ENCODE peak calls at places on chromosomes 1 and 21, in nine cellular contexts. A is activated CD4-positive, alpha-beta T cell treated with anti-CD3 and anti-CD28 coated beads for 48 hours; G is stimulated activated CD8-positive, alpha-beta memory T cell treated with anti-CD3 and anti-CD28 coated beads, Interleukin-7, amount 100 ng/mL, for 24 hours; H is activated CD4-positive, alpha-beta memory T cell treated with anti-CD3 and anti-CD28 coated beads for 36 hours; U is colonic mucosa; V is C1 segment of cervical spinal cord; Q is NAMALWA; K is H9; F is effector memory CD8-positive, alpha-beta T cell. S is an unnamed sample.

GRCh38 chr1:27137022-27137542 is 17.8 kb downstream of the SLC9A1 start:
- DNase-seq in A (peak; percentile 90), G (peak; percentile 53), H (peak; percentile 92), U (peak; percentile 60), V (no peak), Q (peak; percentile 44), K (peak; percentile 46), F (peak; percentile 73), S (no peak)

GRCh38 chr1:9121891-9122409 is 7.0 kb downstream of the GPR157 start:
- DNase-seq in A (peak; percentile 64), G (no peak), H (peak; percentile 71), U (no peak), V (no peak), Q (no peak), K (no peak), F (no peak), S (no peak)

GRCh38 chr1:79792212-79792575 is 785.7 kb upstream of the ADGRL4 start:
- DNase-seq in A (no peak), G (no peak), H (no peak), U (no peak), V (no peak), Q (no peak), K (no peak), F (no peak), S (no peak)

GRCh38 chr1:207407655-207408256 is 46.4 kb upstream of the CR2 start:
- DNase-seq in A (no peak), G (no peak), H (no peak), U (no peak), V (no peak), Q (no peak), K (no peak), F (no peak), S (peak; percentile 29)

GRCh38 chr1:78649628-78650027 is at the start of gene IFI44:
- DNase-seq in A (peak; percentile 78), G (peak; percentile 21), H (peak; percentile 85), U (peak; percentile 82), V (peak; percentile 22), Q (peak; percentile 81), K (no peak), F (peak; percentile 65), S (peak; percentile 92)

GRCh38 chr1:47931395-47931794 is 65.8 kb downstream of the TRABD2B start:
- DNase-seq in A (no peak), G (no peak), H (no peak), U (peak; percentile 52), V (no peak), Q (no peak), K (no peak), F (no peak), S (peak; percentile 76)

GRCh38 chr1:11188381-11188780 is 774 bp upstream of the ANGPTL7 start:
- DNase-seq in A (no peak), G (no peak), H (no peak), U (no peak), V (no peak), Q (no peak), K (no peak), F (no peak), S (no peak)

GRCh38 chr1:9180077-9180819 is 51.3 kb upstream of the GPR157 start:
- DNase-seq in A (no peak), G (no peak), H (no peak), U (no peak), V (no peak), Q (no peak), K (no peak), F (no peak), S (no peak)

GRCh38 chr1:3668148-3668547 is 15.8 kb downstream of the TP73 start:
- DNase-seq in A (no peak), G (no peak), H (no peak), U (no peak), V (no peak), Q (no peak), K (no peak), F (no peak), S (no peak)

GRCh38 chr1:66267211-66267940 is 266.6 kb upstream of the SGIP1 start:
- DNase-seq in A (no peak), G (no peak), H (no peak), U (no peak), V (no peak), Q (no peak), K (no peak), F (no peak), S (no peak)

GRCh38 chr1:84077476-84078107 is 66.5 kb upstream of the PRKACB start:
- DNase-seq in A (peak; percentile 78), G (peak; percentile 51), H (peak; percentile 78), U (peak; percentile 60), V (peak; percentile 85), Q (peak; percentile 86), K (peak; percentile 81), F (peak; percentile 68), S (peak; percentile 44)

GRCh38 chr21:33076600-33077329 is 6.8 kb downstream of the OLIG1 start:
- DNase-seq in A (no peak), G (no peak), H (no peak), U (no peak), V (no peak), Q (no peak), K (no peak), F (no peak), S (no peak)